ENCODE peak calls at places on chromosomes 4 and X, in ten cellular contexts. J, M, Z, N, K, B, H, I, Q and G are unnamed samples.

GRCh38 chrX:17680732-17681413 is 56.4 kb upstream of the SCML1 start:
- DNase-seq in I (no peak), B (no peak), N (no peak), Q (no peak), H (no peak), Z (no peak), M (peak), K (no peak), J (no peak), G (no peak)

GRCh38 chr4:77652237-77652897 is 46.7 kb downstream of the CXCL13 start:
- DNase-seq in Z (no peak), N (no peak), J (no peak), M (no peak), K (no peak), Q (peak), B (no peak), I (no peak), H (no peak), G (no peak)

GRCh38 chr4:163673848-163674702 is 179.6 kb downstream of the TMA16 start:
- DNase-seq in I (no peak), H (no peak), N (no peak), J (no peak), B (no peak), K (no peak), Z (no peak), Q (no peak), M (no peak), G (no peak)

GRCh38 chrX:134999469-134999868 is 8.7 kb downstream of the SMIM10 start:
- DNase-seq in K (no peak), N (no peak), H (no peak), B (peak), M (peak), J (no peak), Z (no peak), Q (peak), I (no peak), G (no peak)

GRCh38 chr4:8176547-8177399 is 18.2 kb upstream of the ABLIM2 start:
- DNase-seq in N (peak), Z (peak), K (no peak), J (peak), B (peak), M (peak), H (no peak), I (no peak), Q (peak), G (no peak)

GRCh38 chrX:69243276-69243675 is 78.0 kb upstream of the PJA1 start:
- DNase-seq in Q (no peak), J (no peak), H (no peak), B (no peak), N (no peak), K (no peak), Z (no peak), M (no peak), I (no peak), G (peak)

GRCh38 chr4:47349323-47349722 is 114.2 kb downstream of the COMMD8 start:
- DNase-seq in I (no peak), H (no peak), B (peak), Q (no peak), J (no peak), K (no peak), Z (no peak), N (no peak), M (no peak), G (no peak)

GRCh38 chr4:136831553-136831952 is 700.7 kb downstream of the PCDH18 start:
- DNase-seq in M (peak), K (no peak), Z (no peak), B (no peak), H (no peak), I (no peak), J (no peak), Q (no peak), N (no peak), G (no peak)

DNA sequence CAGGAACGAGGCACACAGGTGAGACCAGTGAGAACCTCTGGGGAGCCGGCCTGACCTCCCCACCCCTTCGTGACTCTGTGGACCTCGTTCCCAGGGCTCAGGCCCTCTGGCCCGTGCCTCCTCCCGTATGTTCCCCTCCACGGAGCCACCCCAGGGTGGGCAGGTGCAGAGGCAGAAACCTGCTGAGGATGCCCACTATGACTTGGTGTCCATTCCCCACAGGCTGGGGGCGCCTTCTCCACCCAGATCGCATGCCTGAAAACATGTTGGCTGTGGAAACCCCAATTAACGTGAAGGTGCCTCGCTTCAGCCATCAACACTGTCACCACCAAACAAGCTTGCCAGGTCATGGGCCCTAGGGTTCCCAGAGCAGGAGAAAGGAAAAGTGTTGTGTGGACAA is 27.0 kb downstream of the BLOC1S4 start:
- DNase-seq in H (no peak), B (no peak), J (no peak), N (no peak), Z (no peak), I (no peak), Q (no peak), K (no peak), M (no peak), G (no peak)
- TF ChIP-seq CTCF in H (no peak), B (no peak), J (no peak), N (no peak), Z (no peak), I (no peak), Q (no peak), K (no peak), M (no peak), G (no peak)

DNA sequence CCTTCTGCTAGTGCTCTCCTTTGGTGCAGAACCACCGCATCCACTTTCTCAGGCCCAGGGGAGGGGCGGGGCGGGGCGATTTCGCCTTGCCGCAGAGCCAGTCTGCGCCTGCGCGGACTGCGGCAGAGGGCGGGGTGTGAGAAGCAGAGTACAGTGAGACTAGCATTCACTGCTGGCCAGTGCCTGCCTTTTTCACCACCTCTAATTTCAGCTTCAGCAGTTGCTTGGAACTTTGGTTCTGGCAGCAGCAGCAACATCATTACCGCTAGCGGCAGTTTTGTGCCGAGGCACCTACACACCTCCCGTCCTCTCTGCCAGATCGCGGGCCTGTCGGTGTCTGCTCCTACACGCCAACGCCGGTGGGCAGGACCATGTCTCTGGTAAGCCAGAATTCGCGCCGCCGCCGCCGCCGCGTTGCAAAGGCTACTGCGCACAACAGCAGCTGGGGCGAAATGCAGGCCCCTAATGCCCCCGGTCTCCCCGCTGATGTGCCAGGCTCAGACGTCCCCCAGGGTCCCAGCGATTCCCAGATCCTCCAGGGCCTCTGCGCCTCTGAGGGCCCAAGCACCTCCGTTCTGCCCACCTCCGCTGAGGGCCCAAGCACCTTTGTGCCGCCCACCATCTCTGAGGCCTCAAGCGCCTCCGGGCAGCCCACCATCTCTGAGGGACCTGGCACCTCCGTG is at the start of gene MAGEE1:
- DNase-seq in Z (peak), J (peak), K (peak), N (peak), M (peak), I (peak), H (no peak), B (peak), Q (peak), G (peak)
- TF ChIP-seq POLR2A in Z (no peak), J (no peak), K (no peak), N (no peak), M (peak), I (peak), H (no peak), B (no peak), Q (no peak), G (no peak)

GRCh38 chrX:126929071-126929470 is 109.5 kb downstream of the PRR32 start:
- DNase-seq in K (no peak), N (no peak), Q (no peak), I (no peak), M (no peak), Z (no peak), B (no peak), J (no peak), H (no peak), G (no peak)
- H3K4me3 ChIP-seq in K (no peak), N (no peak), Q (no peak), I (no peak), M (no peak), Z (no peak), B (no peak), J (no peak), H (no peak), G (no peak)

DNA sequence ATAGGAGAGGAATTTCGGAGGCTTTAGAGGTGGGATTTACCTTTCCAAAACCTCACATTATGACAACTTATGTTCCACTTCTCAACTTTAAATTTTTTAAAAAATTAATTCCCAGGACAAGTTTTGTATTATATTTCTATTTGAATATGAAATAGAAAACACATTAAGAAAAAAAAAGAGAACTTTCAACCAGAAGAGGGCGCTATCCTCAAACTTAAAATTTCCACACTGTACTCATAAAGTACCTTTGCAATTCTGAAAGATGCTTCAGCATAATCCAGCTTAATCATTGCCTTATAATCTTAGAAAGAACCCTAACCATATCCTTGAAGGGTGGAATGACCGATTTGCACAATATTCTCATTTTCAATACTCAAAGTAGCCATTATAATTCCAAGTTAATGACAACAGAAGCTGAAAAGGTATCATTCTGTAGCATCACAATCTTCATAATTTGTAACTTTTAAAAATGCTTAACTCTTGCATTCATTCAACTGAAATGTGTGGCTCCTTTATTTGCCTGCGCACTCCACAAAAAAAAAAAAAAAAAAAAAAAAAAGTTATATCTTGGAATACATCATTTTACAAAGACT is 158.0 kb downstream of the KCNIP4 start:
- DNase-seq in M (peak), Z (no peak), N (no peak), I (no peak), J (no peak), H (no peak), K (no peak), B (peak), Q (peak), G (no peak)
- TF ChIP-seq CTCF in M (peak), Z (peak), N (no peak), I (peak), J (peak), H (peak), K (peak), B (peak), Q (peak), G (no peak)

DNA sequence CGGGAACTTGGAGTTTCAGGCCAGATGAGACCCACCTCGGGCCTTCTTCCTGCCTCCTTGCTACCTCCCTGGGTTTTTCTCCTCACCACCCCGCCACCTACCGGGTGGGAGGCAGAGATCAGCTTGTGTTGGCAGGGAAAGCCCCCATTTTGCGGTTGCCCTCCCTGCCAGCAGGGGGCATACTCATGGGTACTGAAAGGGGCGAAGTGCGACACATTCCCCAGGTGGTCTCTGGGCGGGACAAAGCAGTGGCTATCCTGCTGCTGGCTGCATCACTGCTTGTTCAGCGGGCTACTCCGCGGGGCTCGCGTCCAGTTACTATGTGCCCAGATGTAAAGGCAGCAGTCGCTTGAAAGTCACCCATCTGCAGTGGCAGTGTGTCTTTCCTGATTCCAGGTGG is 330.3 kb downstream of the PDHA2 start:
- DNase-seq in I (no peak), K (no peak), Z (peak), M (peak), B (no peak), Q (no peak), J (no peak), H (no peak), N (no peak), G (no peak)
- TF ChIP-seq POLR2A in I (no peak), K (no peak), Z (no peak), M (no peak), B (no peak), Q (no peak), J (no peak), H (no peak), N (no peak), G (no peak)

DNA sequence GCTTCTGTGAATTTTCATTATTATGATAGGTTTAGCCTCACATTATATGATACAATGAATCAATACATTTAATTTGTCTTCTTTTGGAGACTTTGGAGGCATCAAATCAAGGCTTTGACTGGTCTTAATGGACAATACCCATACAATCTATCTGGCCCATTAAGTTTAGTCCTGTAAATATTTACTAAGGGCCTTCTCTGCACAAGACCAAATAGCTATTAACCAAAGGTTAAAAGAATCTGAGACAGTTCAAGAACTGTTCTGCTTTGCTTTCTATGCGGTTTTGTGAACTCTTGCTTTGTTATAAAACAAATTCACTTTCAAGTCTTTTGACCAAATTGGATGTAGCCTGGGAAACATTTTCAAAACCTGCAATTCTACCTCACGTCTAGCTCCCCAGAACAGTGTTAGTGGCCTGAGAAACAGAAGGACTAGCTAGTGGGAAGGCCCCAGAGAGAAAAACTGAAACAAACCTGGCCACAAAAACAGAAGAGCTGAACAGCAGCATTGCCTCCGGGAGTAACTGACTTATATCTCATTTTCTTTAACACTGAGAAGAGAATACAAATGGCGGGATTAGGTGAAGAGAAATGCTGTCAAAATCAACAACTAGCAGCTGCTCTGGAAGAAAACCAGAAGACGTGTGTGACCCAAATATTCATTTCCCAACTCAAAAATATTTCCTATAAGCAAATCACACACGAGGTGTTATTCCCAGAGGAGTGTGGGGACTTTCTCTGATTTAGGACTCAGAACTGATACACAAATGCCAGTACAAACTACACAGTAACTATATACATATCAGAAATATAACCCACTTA is 548 bp downstream of the TLR1 start:
- DNase-seq in K (no peak), J (no peak), M (no peak), H (no peak), N (no peak), B (no peak), Z (no peak), Q (no peak), I (no peak), G (no peak)
- H3K4me3 ChIP-seq in K (peak), J (peak), M (no peak), H (peak), N (peak), B (no peak), Z (peak), Q (peak), I (peak), G (peak)

GRCh38 chrX:12002876-12003275 is 135.4 kb upstream of the FRMPD4 start:
- DNase-seq in I (no peak), Q (no peak), B (peak), M (no peak), J (no peak), N (no peak), K (no peak), Z (no peak), H (no peak), G (no peak)

GRCh38 chrX:11996810-11997209 is 141.5 kb upstream of the FRMPD4 start:
- DNase-seq in K (no peak), N (no peak), B (no peak), I (no peak), M (no peak), Z (no peak), H (no peak), J (no peak), Q (no peak), G (no peak)

DNA sequence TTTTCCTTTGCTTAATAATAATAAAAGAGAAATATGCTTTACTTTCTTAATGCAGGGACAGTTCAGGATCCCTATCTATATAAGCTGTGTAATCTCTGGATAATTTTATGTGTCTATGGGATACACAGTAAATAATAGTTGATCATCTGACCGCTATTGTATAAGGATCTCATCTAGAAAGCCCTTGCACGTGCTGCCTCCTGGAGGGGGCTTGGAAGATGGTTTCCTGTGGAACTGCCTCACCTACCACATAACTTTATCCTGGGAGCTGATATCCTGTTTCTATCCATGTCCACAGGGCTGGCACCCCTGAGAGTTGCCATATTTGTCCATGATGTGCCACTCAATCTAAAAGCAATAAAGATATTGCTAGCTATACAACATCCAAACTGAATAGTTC is 139.3 kb upstream of the FRMPD4 start:
- DNase-seq in N (no peak), M (peak), I (no peak), K (no peak), Z (no peak), Q (no peak), B (no peak), H (no peak), J (no peak), G (no peak)
- TF ChIP-seq CTCF in N (no peak), M (no peak), I (no peak), K (no peak), Z (no peak), Q (no peak), B (no peak), H (no peak), J (peak), G (no peak)

GRCh38 chr4:55866290-55866907 is 13.0 kb downstream of the EXOC1 start:
- DNase-seq in H (no peak), J (no peak), B (peak), K (no peak), M (peak), Z (no peak), I (no peak), N (no peak), Q (peak), G (no peak)

GRCh38 chr4:55865228-55865806 is 11.9 kb downstream of the EXOC1 start:
- DNase-seq in Q (peak), I (no peak), B (peak), M (no peak), J (no peak), H (no peak), N (no peak), K (no peak), Z (no peak), G (no peak)

GRCh38 chr4:55866973-55867574 is 13.6 kb downstream of the EXOC1 start:
- DNase-seq in B (peak), N (peak), K (no peak), J (no peak), I (no peak), H (no peak), M (peak), Q (peak), Z (peak), G (no peak)

GRCh38 chr4:55871299-55871800 is 17.9 kb downstream of the EXOC1 start:
- DNase-seq in Z (no peak), Q (no peak), K (no peak), H (no peak), N (no peak), M (no peak), J (no peak), B (no peak), I (no peak), G (no peak)

GRCh38 chr4:55868691-55869090 is 15.2 kb downstream of the EXOC1 start:
- DNase-seq in I (no peak), J (no peak), Z (no peak), K (no peak), H (no peak), N (no peak), Q (no peak), B (peak), M (no peak), G (no peak)
- TF ChIP-seq POLR2A in I (no peak), J (no peak), Z (no peak), K (no peak), H (no peak), N (no peak), Q (no peak), B (no peak), M (no peak), G (no peak)